ENCODE peak calls at places on chromosome X, in eight cellular contexts. H is activated T-cell treated with anti-CD3 and anti-CD28 coated beads for 1 hour, P is NCI-H1105, U is EH, B is NCI-H1417, V is NCI-H2029 treated with DMSO at 0.1 percent for 48 hours, M is non-pigmented ciliary epithelial cell, A is fibroblast of the aortic adventitia. C is an unnamed sample.

GRCh38 chrX:39445336-39445735 is 644.1 kb downstream of the MID1IP1 start:
- DNase-seq in H (peak), P (no peak), U (no peak), B (peak), V (no peak), M (no peak), A (no peak), C (no peak)

GRCh38 chrX:46637937-46638336 is 64.4 kb downstream of the CHST7 start:
- DNase-seq in H (no peak), P (no peak), U (peak), B (no peak), V (no peak), M (no peak), A (no peak), C (peak)

GRCh38 chrX:17923546-17923945 is 62.4 kb upstream of the RAI2 start:
- DNase-seq in H (no peak), P (no peak), U (peak), B (peak), V (no peak), M (no peak), A (no peak), C (no peak)

GRCh38 chrX:123424546-123424945 is 240.5 kb downstream of the GRIA3 start:
- DNase-seq in H (no peak), P (no peak), U (peak), B (peak), V (no peak), M (peak), A (peak), C (no peak)

GRCh38 chrX:32614707-32615106 is 596.6 kb downstream of the DMD start:
- DNase-seq in H (no peak), P (no peak), U (no peak), B (no peak), V (no peak), M (no peak), A (no peak), C (no peak)

GRCh38 chrX:70979136-70979762 is 48.4 kb upstream of the SLC7A3 start:
- DNase-seq in H (no peak), P (no peak), U (peak), B (no peak), V (no peak), M (peak), A (peak), C (no peak)

GRCh38 chrX:69028761-69029120 is 136.5 kb downstream of the PJA1 start:
- DNase-seq in H (no peak), P (no peak), U (no peak), B (no peak), V (no peak), M (no peak), A (no peak), C (no peak)

GRCh38 chrX:141917801-141918200 is 14.1 kb downstream of the MAGEC1 start:
- DNase-seq in H (no peak), P (no peak), U (peak), B (no peak), V (no peak), M (no peak), A (no peak), C (no peak)

GRCh38 chrX:37926700-37927099 is 79.3 kb upstream of the DYNLT3 start:
- DNase-seq in H (no peak), P (peak), U (peak), B (peak), V (peak), M (no peak), A (peak), C (no peak)

GRCh38 chrX:148133099-148133725 is 152.1 kb downstream of the FMR1NB start:
- DNase-seq in H (no peak), P (peak), U (no peak), B (peak), V (no peak), M (no peak), A (peak), C (no peak)

GRCh38 chrX:106499473-106499872 is 112.3 kb upstream of the RADX start:
- DNase-seq in H (no peak), P (no peak), U (no peak), B (no peak), V (no peak), M (no peak), A (no peak), C (no peak)

GRCh38 chrX:48864210-48864609 is 28.8 kb upstream of the PCSK1N start:
- DNase-seq in H (no peak), P (no peak), U (peak), B (no peak), V (peak), M (peak), A (peak), C (no peak)

GRCh38 chrX:107747596-107748161 is 27.9 kb downstream of the TSC22D3 start:
- DNase-seq in H (no peak), P (peak), U (peak), B (peak), V (no peak), M (no peak), A (peak), C (peak)

GRCh38 chrX:111445485-111445884 is 33.5 kb upstream of the DCX start:
- DNase-seq in H (no peak), P (peak), U (peak), B (peak), V (no peak), M (no peak), A (peak), C (no peak)

C was measured in H54.